ENCODE peak calls at places on chromosomes 2 and 18, in seven cellular contexts. O, X, S, H, W, Q and C are unnamed samples.

GRCh38 chr18:42414756-42415454 is 459.9 kb downstream of the PIK3C3 start:
- DNase-seq in O (no peak), X (no peak), S (no peak), H (no peak), W (no peak), Q (no peak), C (no peak)

GRCh38 chr2:168977608-168978007 is 53.5 kb downstream of the ABCB11 start:
- DNase-seq in O (no peak), X (no peak), S (no peak), H (no peak), W (no peak), Q (no peak), C (no peak)

GRCh38 chr2:77567723-77568122 is 45.5 kb upstream of the LRRTM4 start:
- DNase-seq in O (no peak), X (no peak), S (no peak), H (no peak), W (no peak), Q (no peak), C (no peak)

GRCh38 chr2:218877331-218877730 is 3.3 kb upstream of the WNT10A start:
- DNase-seq in O (no peak), X (no peak), S (no peak), H (no peak), W (no peak), Q (no peak), C (no peak)

GRCh38 chr2:2318949-2319348 is 12.1 kb downstream of the MYT1L start:
- DNase-seq in O (no peak), X (no peak), S (no peak), H (no peak), W (no peak), Q (no peak), C (no peak)

GRCh38 chr2:41894563-41895333 is 153.1 kb upstream of the PKDCC start:
- DNase-seq in O (no peak), X (no peak), S (no peak), H (no peak), W (no peak), Q (no peak), C (no peak)

GRCh38 chr2:65922030-65922429 is 489.6 kb upstream of the SPRED2 start:
- DNase-seq in O (no peak), X (no peak), S (no peak), H (no peak), W (no peak), Q (no peak), C (no peak)

GRCh38 chr2:3605013-3605961 is 10.4 kb downstream of the COLEC11 start:
- DNase-seq in O (peak), X (no peak), S (no peak), H (peak), W (no peak), Q (peak), C (peak)

GRCh38 chr2:33069894-33070651 is 123.3 kb downstream of the LTBP1 start:
- DNase-seq in O (no peak), X (no peak), S (peak), H (peak), W (peak), Q (no peak), C (no peak)

GRCh38 chr2:190649035-190649797 is at the start of gene NAB1:
- DNase-seq in O (peak), X (no peak), S (no peak), H (peak), W (no peak), Q (peak), C (peak)

GRCh38 chr2:129904532-129905446 is 74.7 kb upstream of the RAB6C start:
- DNase-seq in O (no peak), X (no peak), S (no peak), H (no peak), W (no peak), Q (no peak), C (no peak)

GRCh38 chr2:112494839-112495238 is 12.9 kb downstream of the TTL start:
- DNase-seq in O (no peak), X (no peak), S (no peak), H (no peak), W (no peak), Q (no peak), C (no peak)

GRCh38 chr2:64634338-64635267 is 19.1 kb downstream of the SERTAD2 start:
- DNase-seq in O (no peak), X (no peak), S (no peak), H (no peak), W (no peak), Q (no peak), C (no peak)

GRCh38 chr2:219509780-219510511 is 4.3 kb upstream of the ASIC4 start:
- DNase-seq in O (peak), X (no peak), S (peak), H (peak), W (peak), Q (peak), C (peak)

GRCh38 chr2:72111061-72111460 is 36.6 kb downstream of the CYP26B1 start:
- DNase-seq in O (no peak), X (no peak), S (no peak), H (no peak), W (no peak), Q (no peak), C (no peak)